ENCODE peak calls at places on chromosomes 7 and 10, in five cellular contexts. C, Y, X, S and T are unnamed samples.

GRCh38 chr10:23448802-23449570 is 10.1 kb downstream of the OTUD1 start:
- DNase-seq in C (no peak), X (no peak), Y (no peak), S (no peak), T (no peak)

GRCh38 chr7:6533893-6534804 is 17.1 kb downstream of the GRID2IP start:
- DNase-seq in S (no peak), Y (peak; percentile 36), X (no peak), C (no peak), T (no peak)

GRCh38 chr7:3805151-3805550 is 504.1 kb downstream of the SDK1 start:
- DNase-seq in S (peak; percentile 11), C (no peak), Y (no peak), X (no peak), T (no peak)

GRCh38 chr7:81721428-81721827 is 48.4 kb downstream of the HGF start:
- DNase-seq in Y (no peak), X (no peak), S (no peak), C (no peak), T (no peak)

GRCh38 chr7:82697897-82698296 is 254.3 kb upstream of the CACNA2D1 start:
- DNase-seq in X (no peak), C (no peak), S (no peak), Y (no peak), T (no peak)

GRCh38 chr7:87993269-87993668 is 59.2 kb downstream of the ADAM22 start:
- DNase-seq in Y (no peak), X (no peak), C (no peak), S (no peak), T (no peak)

GRCh38 chr10:59072038-59072437 is 104.4 kb upstream of the PHYHIPL start:
- DNase-seq in S (no peak), Y (no peak), C (no peak), X (no peak), T (no peak)

GRCh38 chr10:2921956-2922680 is 145.2 kb upstream of the PFKP start:
- DNase-seq in Y (no peak), S (no peak), C (no peak), X (no peak), T (no peak)

GRCh38 chr7:122199171-122199570 is 55.1 kb upstream of the AASS start:
- DNase-seq in S (no peak), Y (no peak), X (no peak), C (no peak), T (no peak)

DNA sequence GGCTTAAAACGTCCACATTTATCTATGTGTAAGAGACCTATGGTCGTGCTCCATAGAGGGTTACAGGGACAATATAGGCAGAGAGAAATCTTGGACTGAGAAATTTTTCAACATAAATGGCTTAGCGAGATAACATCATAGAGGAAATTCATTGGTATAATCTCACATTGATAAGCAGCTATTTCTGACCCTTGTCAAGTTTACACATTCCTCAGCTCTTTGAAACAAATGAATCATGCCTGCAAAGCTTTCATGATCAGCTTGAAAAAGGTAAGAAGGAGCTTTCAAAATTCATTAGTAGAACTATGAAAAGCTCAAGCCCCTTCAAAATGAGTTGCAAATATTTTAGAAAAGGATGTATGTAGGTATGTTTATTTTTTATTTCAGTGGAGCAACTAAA is 478.8 kb downstream of the NEBL start:
- DNase-seq in S (no peak), X (no peak), Y (no peak), C (no peak), T (no peak)
- H3K4me3 ChIP-seq in S (no peak overlapping the region), X (no peak overlapping the region), Y (no peak overlapping the region), C (no peak overlapping the region), T (no peak overlapping the region)

DNA sequence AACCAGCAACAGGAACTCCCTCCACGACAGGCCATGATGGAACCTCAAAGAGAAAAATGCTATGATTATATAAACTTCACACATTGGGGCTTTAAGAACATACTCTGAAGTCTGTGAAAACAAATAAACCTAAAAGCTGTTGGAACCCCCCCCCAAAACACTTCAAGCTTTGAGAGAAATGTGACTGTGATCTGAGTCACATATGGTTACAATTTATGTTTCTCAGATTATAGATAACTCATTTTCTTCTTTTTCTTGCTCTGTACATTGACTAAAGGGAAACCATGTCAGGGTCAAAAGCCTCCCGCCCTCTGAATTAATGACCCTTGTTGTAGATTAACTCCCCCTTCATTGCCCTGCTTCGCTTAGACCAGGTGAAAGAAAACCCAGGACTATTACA is 15.8 kb downstream of the VOPP1 start:
- DNase-seq in Y (no peak), X (no peak), S (no peak), C (no peak), T (no peak)
- H3K4me1 ChIP-seq in Y (peaks cover 48% of the 10 kb centered on the region), X (peaks cover 26% of the 10 kb centered on the region), S (peaks cover 21% of the 10 kb centered on the region), C (peaks cover 4% of the 10 kb centered on the region), T (peaks cover 29% of the 10 kb centered on the region)

GRCh38 chr7:149724661-149725425 is 48.5 kb downstream of the ZNF467 start:
- DNase-seq in X (peak; percentile 34), S (no peak), Y (no peak), C (no peak), T (no peak)

GRCh38 chr7:149723795-149724495 is 49.4 kb downstream of the ZNF467 start:
- DNase-seq in Y (no peak), S (no peak), X (peak; percentile 18), C (no peak), T (no peak)

GRCh38 chr7:149722356-149722957 is 50.9 kb downstream of the ZNF467 start:
- DNase-seq in Y (no peak), X (no peak), S (no peak), C (no peak), T (no peak)

GRCh38 chr7:149721084-149721601 is 52.2 kb downstream of the ZNF467 start:
- DNase-seq in Y (no peak), C (no peak), X (no peak), S (no peak), T (no peak)

DNA sequence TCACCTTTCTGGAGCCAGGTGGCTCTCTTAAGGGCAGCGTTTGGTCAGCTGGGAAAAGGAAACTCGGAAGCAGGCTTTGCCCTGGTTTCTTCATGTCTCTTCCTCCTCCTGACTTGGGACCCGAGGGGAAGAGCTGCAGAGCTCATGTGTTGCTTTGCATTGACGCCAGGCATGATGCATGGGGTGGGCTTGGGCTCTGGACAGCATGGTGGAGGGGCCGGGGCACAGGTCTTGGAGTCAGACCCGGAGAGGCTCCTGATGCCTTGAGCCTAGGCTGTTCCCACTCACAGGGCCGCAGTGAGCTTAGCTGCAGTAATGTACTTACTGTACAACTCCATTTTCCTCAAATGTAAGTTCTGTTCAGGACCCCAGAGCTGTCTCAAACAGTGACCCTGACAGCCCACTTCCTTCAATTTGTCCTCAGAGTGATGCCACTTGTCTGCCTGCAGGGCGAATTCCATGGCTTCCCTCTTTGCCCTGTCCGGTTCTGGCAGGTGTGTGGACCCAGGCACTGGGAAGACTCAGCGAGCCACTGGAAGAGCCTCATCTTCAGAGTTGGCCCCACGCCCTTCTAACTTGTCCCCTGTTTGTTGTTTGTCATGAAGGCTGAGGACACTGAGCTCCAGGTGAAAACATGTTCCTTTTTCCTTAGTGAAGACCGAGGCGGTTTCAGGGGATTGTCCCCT is 50.2 kb downstream of the ZNF467 start:
- DNase-seq in C (no peak), X (no peak), S (no peak), Y (no peak), T (no peak)
- H3K36me3 ChIP-seq in C (no peaks in the 10 kb centered on the region), X (peaks cover 77% of the 10 kb centered on the region), S (no peaks in the 10 kb centered on the region), Y (peaks cover 5% of the 10 kb centered on the region), T (no peaks in the 10 kb centered on the region)

GRCh38 chr10:117541405-117541908 is 1.1 kb upstream of the EMX2 start:
- DNase-seq in C (peak; percentile 96), Y (no peak), X (no peak), S (no peak), T (no peak)
- H3K4me3 ChIP-seq in C (peak overlapping the region; percentile 60), Y (no peak overlapping the region), X (no peak overlapping the region), S (no peak overlapping the region), T (no peak overlapping the region)